ENCODE peak calls at places on chromosomes 5 and 9, in six cellular contexts. Z, H, A, J, F and T are unnamed samples.

GRCh38 chr9:96460470-96460869 is 10.5 kb downstream of the HABP4 start:
- DNase-seq in Z (no peak), H (no peak), A (no peak), J (no peak), F (no peak), T (no peak)

GRCh38 chr5:137051165-137051564 is 448.0 kb downstream of the SPOCK1 start:
- DNase-seq in Z (no peak), H (no peak), A (no peak), J (no peak), F (no peak), T (no peak)

GRCh38 chr5:111859533-111860270 is 102.7 kb upstream of the NREP start:
- DNase-seq in Z (no peak), H (no peak), A (peak; percentile 85), J (no peak), F (no peak), T (no peak)

GRCh38 chr5:27129926-27130325 is 91.5 kb upstream of the CDH9 start:
- DNase-seq in Z (no peak), H (no peak), A (no peak), J (no peak), F (no peak), T (no peak)

GRCh38 chr9:133839822-133840329 is 101.7 kb upstream of the SARDH start:
- DNase-seq in Z (no peak), H (no peak), A (no peak), J (no peak), F (no peak), T (no peak)

GRCh38 chr9:98378206-98379193 is 123.1 kb upstream of the TBC1D2 start:
- DNase-seq in Z (no peak), H (no peak), A (peak; percentile 5), J (no peak), F (no peak), T (no peak)

GRCh38 chr9:118594428-118594827 is 774.8 kb downstream of the BRINP1 start:
- DNase-seq in Z (no peak), H (no peak), A (no peak), J (no peak), F (no peak), T (no peak)

GRCh38 chr5:166551384-166551783 is 1740.1 kb upstream of the WWC1 start:
- DNase-seq in Z (no peak), H (no peak), A (no peak), J (no peak), F (no peak), T (no peak)

GRCh38 chr9:115000217-115000639 is 69.8 kb upstream of the TNFSF8 start:
- DNase-seq in Z (no peak), H (no peak), A (no peak), J (no peak), F (no peak), T (no peak)

GRCh38 chr9:121299467-121300282 is 31.7 kb downstream of the GSN start:
- DNase-seq in Z (peak; percentile 92), H (no peak), A (no peak), J (peak; percentile 63), F (no peak), T (peak; percentile 53)

GRCh38 chr9:136700959-136701664 is 11.3 kb upstream of the DIPK1B start:
- DNase-seq in Z (no peak), H (no peak), A (no peak), J (no peak), F (no peak), T (no peak)

GRCh38 chr5:30100148-30100547 is 1093.3 kb upstream of the CDH6 start:
- DNase-seq in Z (no peak), H (no peak), A (peak; percentile 4), J (no peak), F (no peak), T (no peak)

GRCh38 chr5:143142596-143143435 is 260.7 kb downstream of the NR3C1 start:
- DNase-seq in Z (peak; percentile 70), H (no peak), A (peak; percentile 64), J (no peak), F (no peak), T (peak; percentile 52)

GRCh38 chr9:14313951-14314423 is at the start of gene NFIB:
- DNase-seq in Z (peak; percentile 88), H (no peak), A (no peak), J (peak; percentile 55), F (no peak), T (peak; percentile 73)

GRCh38 chr5:77852514-77853352 is 76.6 kb upstream of the TBCA start:
- DNase-seq in Z (peak; percentile 76), H (no peak), A (peak; percentile 80), J (peak; percentile 71), F (peak; percentile 82), T (peak; percentile 58)

GRCh38 chr5:68086857-68087256 is 128.7 kb upstream of the PIK3R1 start:
- DNase-seq in Z (no peak), H (no peak), A (peak; percentile 93), J (peak; percentile 3), F (no peak), T (peak; percentile 48)

GRCh38 chr5:72602696-72603685 is 95.8 kb upstream of the ZNF366 start:
- DNase-seq in Z (no peak), H (no peak), A (no peak), J (no peak), F (no peak), T (no peak)

GRCh38 chr9:93134018-93134739 is at the start of gene NINJ1:
- DNase-seq in Z (peak; percentile 85), H (peak; percentile 83), A (peak; percentile 54), J (peak; percentile 76), F (no peak), T (peak; percentile 81)

GRCh38 chr9:134010774-134011173 is 14.5 kb upstream of the BRD3OS start:
- DNase-seq in Z (no peak), H (no peak), A (peak; percentile 22), J (peak; percentile 71), F (no peak), T (peak; percentile 75)

GRCh38 chr5:111072949-111073682 is 1.6 kb downstream of the TSLP start:
- DNase-seq in Z (peak; percentile 85), H (peak; percentile 30), A (peak; percentile 14), J (peak; percentile 78), F (peak; percentile 93), T (peak; percentile 48)

GRCh38 chr9:124297553-124297905 is 39.8 kb downstream of the NEK6 start:
- DNase-seq in Z (peak; percentile 84), H (no peak), A (peak; percentile 98), J (peak; percentile 91), F (no peak), T (peak; percentile 84)

GRCh38 chr5:171770153-171770552 is 15.5 kb upstream of the SMIM23 start:
- DNase-seq in Z (no peak), H (no peak), A (no peak), J (no peak), F (no peak), T (no peak)

GRCh38 chr9:77512876-77513275 is 135.2 kb downstream of the GNA14 start:
- DNase-seq in Z (no peak), H (no peak), A (no peak), J (peak; percentile 51), F (peak; percentile 87), T (no peak)
- H3K27ac ChIP-seq in Z (no peak overlapping the region), H (no peak overlapping the region), A (no peak overlapping the region), J (peak overlapping the region; percentile 48), F (no peak overlapping the region), T (no peak overlapping the region)

DNA sequence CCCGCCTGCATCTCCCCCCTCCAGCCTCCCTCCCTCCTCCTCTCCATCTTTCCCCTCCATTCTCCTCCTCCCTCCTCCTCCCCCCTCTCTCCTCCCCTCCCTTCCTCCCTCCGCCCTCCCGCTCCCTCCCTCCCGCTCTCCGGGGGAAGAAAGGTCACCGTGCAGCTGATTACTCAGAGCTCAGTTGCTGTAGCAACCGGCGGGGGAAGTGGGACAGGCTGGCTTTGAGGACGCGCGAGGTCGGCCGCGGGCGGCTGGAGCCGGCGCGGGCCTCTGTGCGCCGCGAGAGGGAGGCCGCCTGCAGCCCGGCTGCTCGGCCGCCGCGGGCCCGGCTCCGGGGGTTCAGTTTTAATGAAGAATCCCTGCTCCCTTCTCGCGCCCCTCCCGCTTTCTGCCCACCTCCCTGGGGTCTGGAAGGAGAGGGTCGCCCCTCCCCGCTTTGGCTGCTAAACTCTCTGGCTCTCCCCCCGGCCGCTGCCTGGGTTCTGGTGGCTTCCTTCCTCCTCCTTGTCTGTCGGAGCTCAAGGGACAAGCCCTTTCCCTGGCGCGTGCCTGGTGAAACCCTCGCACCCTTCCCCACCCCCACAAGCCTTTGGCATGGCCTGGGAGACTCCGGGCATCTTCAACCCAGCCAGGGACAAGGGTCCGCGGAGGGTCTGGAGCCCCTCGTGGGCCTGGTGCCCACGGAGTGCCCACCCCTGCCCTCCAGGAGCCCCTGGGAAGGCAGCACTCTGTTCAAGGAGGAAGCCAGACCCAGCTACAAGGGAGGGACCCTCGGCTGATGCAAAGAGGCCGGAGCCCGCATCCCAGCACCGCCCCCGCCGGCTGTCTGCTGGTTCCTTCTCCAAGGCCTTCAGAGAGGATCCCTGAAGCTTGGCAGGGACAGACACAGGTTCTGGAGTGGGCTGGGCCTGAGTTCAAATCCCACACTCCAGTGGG is 160.3 kb downstream of the C9orf50 start:
- DNase-seq in Z (peak; percentile 98), H (peak; percentile 78), A (peak; percentile 97), J (peak; percentile 99), F (peak; percentile 99), T (peak; percentile 99)
- H3K27me3 ChIP-seq in Z (no peaks in the 10 kb centered on the region), H (no peaks in the 10 kb centered on the region), A (no peaks in the 10 kb centered on the region), J (no peaks in the 10 kb centered on the region), F (no peaks in the 10 kb centered on the region), T (no peaks in the 10 kb centered on the region)

DNA sequence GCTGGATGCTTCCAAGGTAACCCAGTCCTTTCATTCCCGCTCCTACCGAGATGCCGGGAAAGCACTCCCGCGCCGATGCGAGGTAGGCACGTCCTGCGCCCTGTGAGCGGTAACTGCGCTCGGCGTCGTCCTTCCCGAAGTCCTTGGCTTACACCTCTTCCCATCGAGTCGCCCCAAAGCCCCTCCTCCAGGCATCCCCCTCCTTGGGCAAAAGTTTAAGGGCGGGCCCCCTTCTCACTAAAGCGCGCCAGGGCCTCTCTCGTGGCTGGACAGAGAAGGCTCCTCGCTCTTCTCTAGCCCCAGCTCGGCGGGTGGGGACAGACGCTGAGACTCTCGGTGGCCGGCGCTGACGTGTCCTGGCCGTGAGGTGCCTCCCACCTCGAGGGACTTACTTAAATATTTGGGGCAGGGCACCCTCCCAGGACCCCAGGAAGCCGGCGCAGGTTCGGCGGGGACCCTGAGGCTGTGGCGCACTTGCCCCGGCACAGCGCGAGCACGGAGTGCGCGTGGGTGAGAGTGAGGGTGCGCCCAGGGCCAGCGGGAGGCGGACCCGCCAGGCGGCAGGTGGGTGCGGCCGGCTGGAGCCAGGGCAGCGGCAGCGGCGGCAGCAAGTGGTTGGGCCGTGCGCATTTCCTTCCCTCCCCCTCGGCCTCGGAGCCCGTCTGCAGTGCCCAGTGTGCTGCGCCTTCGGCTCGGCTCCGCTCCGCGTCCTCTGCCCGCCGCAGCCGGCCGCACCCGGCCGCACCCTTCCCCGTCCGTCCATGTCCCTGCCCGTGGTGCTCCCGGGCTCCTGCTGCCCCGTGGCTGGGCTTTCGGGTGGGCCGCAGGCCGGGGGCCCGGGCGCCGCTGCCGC is at the start of gene ENTREP1:
- DNase-seq in Z (peak; percentile 87), H (no peak), A (peak; percentile 42), J (peak; percentile 88), F (no peak), T (peak; percentile 79)
- H3K27ac ChIP-seq in Z (peak within 1 kb of the TSS; percentile 96), H (no peak within 1 kb of the TSS), A (no peak within 1 kb of the TSS), J (peak within 1 kb of the TSS; percentile 86), F (peak within 1 kb of the TSS; percentile 88), T (peak within 1 kb of the TSS; percentile 70)

GRCh38 chr5:132011561-132012384 is at the start of gene ACSL6:
- DNase-seq in Z (peak; percentile 75), H (peak; percentile 14), A (no peak), J (peak; percentile 33), F (no peak), T (peak; percentile 54)
- H3K27me3 ChIP-seq in Z (no peaks in the 10 kb centered on the region), H (peaks cover 51% of the 10 kb centered on the region), A (peaks cover 29% of the 10 kb centered on the region), J (no peaks in the 10 kb centered on the region), F (no peaks in the 10 kb centered on the region), T (no peaks in the 10 kb centered on the region)